ENCODE peak calls at places on chromosomes 6 and 20, in six cellular contexts. T is AG20443, R is lower leg skin, E is NCI-H1105 treated with DMSO at 0.1 percent for 48 hours, J is hypothalamus, O is T-helper 2 cell. S is an unnamed sample.

GRCh38 chr6:45959534-45960195 is 56.0 kb downstream of the CLIC5 start:
- DNase-seq in T (no peak), R (no peak), E (peak), J (no peak), O (no peak), S (no peak)

GRCh38 chr20:32168184-32168910 is 39.2 kb downstream of the PLAGL2 start:
- DNase-seq in T (no peak), R (no peak), E (peak), J (no peak), O (no peak), S (no peak)

GRCh38 chr6:135030532-135031178 is 24.0 kb downstream of the HBS1L start:
- DNase-seq in T (no peak), R (no peak), E (no peak), J (no peak), O (no peak), S (no peak)

GRCh38 chr6:158488065-158488464 is 71.8 kb upstream of the TMEM181 start:
- DNase-seq in T (peak), R (no peak), E (no peak), J (no peak), O (no peak), S (peak)

GRCh38 chr6:143127941-143128340 is 67.3 kb downstream of the AIG1 start:
- DNase-seq in T (no peak), R (no peak), E (no peak), J (no peak), O (no peak), S (no peak)

GRCh38 chr6:26555505-26556262 is 17.5 kb downstream of the HMGN4 start:
- DNase-seq in T (no peak), R (no peak), E (no peak), J (no peak), O (no peak), S (no peak)

GRCh38 chr6:12371641-12372146 is 81.5 kb downstream of the EDN1 start:
- DNase-seq in T (no peak), R (no peak), E (no peak), J (no peak), O (no peak), S (no peak)

GRCh38 chr20:4889446-4889845 is 111.9 kb downstream of the SLC23A2 start:
- DNase-seq in T (no peak), R (no peak), E (no peak), J (no peak), O (no peak), S (no peak)

GRCh38 chr20:13458860-13459451 is 179.8 kb downstream of the TASP1 start:
- DNase-seq in T (peak), R (no peak), E (peak), J (no peak), O (no peak), S (peak)

GRCh38 chr6:112163295-112164257 is 76.2 kb downstream of the FAM229B start:
- DNase-seq in T (peak), R (peak), E (peak), J (peak), O (peak), S (peak)

GRCh38 chr6:34248198-34248726 is 544 bp downstream of the SMIM29 start:
- DNase-seq in T (peak), R (no peak), E (peak), J (no peak), O (peak), S (no peak)

GRCh38 chr6:152091851-152092341 is 284.4 kb downstream of the ESR1 start:
- DNase-seq in T (peak), R (no peak), E (no peak), J (no peak), O (no peak), S (no peak)

GRCh38 chr20:31967830-31968249 is at the start of gene XKR7:
- DNase-seq in T (no peak), R (no peak), E (peak), J (peak), O (no peak), S (no peak)

GRCh38 chr6:20211037-20211940 is 980 bp downstream of the MBOAT1 start:
- DNase-seq in T (no peak), R (no peak), E (no peak), J (no peak), O (no peak), S (no peak)

S was measured in hepatic stellate cell.